ENCODE peak calls at places on chromosomes 3 and 15, in five cellular contexts. One of them, this sample, is unnamed.

GRCh38 chr15:63041402-63041977 is 1.1 kb upstream of the TPM1 start:
- DNase-seq in ELR: no peak
- DNase-seq in stimulated activated CD4-positive, alpha-beta T cell treated with anti-CD3 and anti-CD28 coated beads, Interleukin-15, amount 100 ng/mL, for 24 hours: no peak
- DNase-seq in right cardiac atrium: no peak
- DNase-seq in NCI-H1436: no peak
- DNase-seq in this sample: no peak

GRCh38 chr3:38564631-38565338 is 68.6 kb downstream of the EXOG start:
- DNase-seq in ELR: no peak
- DNase-seq in stimulated activated CD4-positive, alpha-beta T cell treated with anti-CD3 and anti-CD28 coated beads, Interleukin-15, amount 100 ng/mL, for 24 hours: no peak
- DNase-seq in right cardiac atrium: no peak
- DNase-seq in NCI-H1436: no peak
- DNase-seq in this sample: no peak

GRCh38 chr3:177336841-177337430 is 139.7 kb upstream of the TBL1XR1 start:
- DNase-seq in ELR: no peak
- DNase-seq in stimulated activated CD4-positive, alpha-beta T cell treated with anti-CD3 and anti-CD28 coated beads, Interleukin-15, amount 100 ng/mL, for 24 hours: no peak
- DNase-seq in right cardiac atrium: no peak
- DNase-seq in NCI-H1436: no peak
- DNase-seq in this sample: no peak

GRCh38 chr3:196694202-196694638 is 17.8 kb downstream of the CEP19 start:
- DNase-seq in ELR: peak
- DNase-seq in stimulated activated CD4-positive, alpha-beta T cell treated with anti-CD3 and anti-CD28 coated beads, Interleukin-15, amount 100 ng/mL, for 24 hours: peak
- DNase-seq in right cardiac atrium: no peak
- DNase-seq in NCI-H1436: no peak
- DNase-seq in this sample: peak

GRCh38 chr15:60575995-60576394 is 97.1 kb upstream of the ICE2 start:
- DNase-seq in ELR: no peak
- DNase-seq in stimulated activated CD4-positive, alpha-beta T cell treated with anti-CD3 and anti-CD28 coated beads, Interleukin-15, amount 100 ng/mL, for 24 hours: no peak
- DNase-seq in right cardiac atrium: no peak
- DNase-seq in NCI-H1436: no peak
- DNase-seq in this sample: peak

GRCh38 chr3:155497930-155498647 is 204.6 kb upstream of the STRIT1 start:
- DNase-seq in ELR: peak
- DNase-seq in stimulated activated CD4-positive, alpha-beta T cell treated with anti-CD3 and anti-CD28 coated beads, Interleukin-15, amount 100 ng/mL, for 24 hours: no peak
- DNase-seq in right cardiac atrium: no peak
- DNase-seq in NCI-H1436: no peak
- DNase-seq in this sample: peak

GRCh38 chr3:70856414-70857162 is 544.1 kb upstream of the MDFIC2 start:
- DNase-seq in ELR: peak
- DNase-seq in stimulated activated CD4-positive, alpha-beta T cell treated with anti-CD3 and anti-CD28 coated beads, Interleukin-15, amount 100 ng/mL, for 24 hours: peak
- DNase-seq in right cardiac atrium: no peak
- DNase-seq in NCI-H1436: no peak
- DNase-seq in this sample: peak

GRCh38 chr3:74633021-74633420 is 18.6 kb upstream of the CNTN3 start:
- DNase-seq in ELR: no peak
- DNase-seq in stimulated activated CD4-positive, alpha-beta T cell treated with anti-CD3 and anti-CD28 coated beads, Interleukin-15, amount 100 ng/mL, for 24 hours: no peak
- DNase-seq in right cardiac atrium: no peak
- DNase-seq in NCI-H1436: no peak
- DNase-seq in this sample: no peak

GRCh38 chr15:88630141-88630721 is 8.6 kb upstream of the ISG20 start:
- DNase-seq in ELR: peak
- DNase-seq in stimulated activated CD4-positive, alpha-beta T cell treated with anti-CD3 and anti-CD28 coated beads, Interleukin-15, amount 100 ng/mL, for 24 hours: no peak
- DNase-seq in right cardiac atrium: no peak
- DNase-seq in NCI-H1436: no peak
- DNase-seq in this sample: peak

GRCh38 chr3:64157150-64158035 is 67.9 kb downstream of the PRICKLE2 start:
- DNase-seq in ELR: no peak
- DNase-seq in stimulated activated CD4-positive, alpha-beta T cell treated with anti-CD3 and anti-CD28 coated beads, Interleukin-15, amount 100 ng/mL, for 24 hours: no peak
- DNase-seq in right cardiac atrium: no peak
- DNase-seq in NCI-H1436: no peak
- DNase-seq in this sample: peak

GRCh38 chr3:169699536-169700050 is 36.1 kb upstream of the MECOM start:
- DNase-seq in ELR: no peak
- DNase-seq in stimulated activated CD4-positive, alpha-beta T cell treated with anti-CD3 and anti-CD28 coated beads, Interleukin-15, amount 100 ng/mL, for 24 hours: no peak
- DNase-seq in right cardiac atrium: peak
- DNase-seq in NCI-H1436: no peak
- DNase-seq in this sample: no peak

GRCh38 chr3:5136619-5137429 is 14.7 kb downstream of the ARL8B start:
- DNase-seq in ELR: peak
- DNase-seq in stimulated activated CD4-positive, alpha-beta T cell treated with anti-CD3 and anti-CD28 coated beads, Interleukin-15, amount 100 ng/mL, for 24 hours: peak
- DNase-seq in right cardiac atrium: no peak
- DNase-seq in NCI-H1436: no peak
- DNase-seq in this sample: peak

GRCh38 chr3:132064114-132064513 is 29.3 kb upstream of the CPNE4 start:
- DNase-seq in ELR: no peak
- DNase-seq in stimulated activated CD4-positive, alpha-beta T cell treated with anti-CD3 and anti-CD28 coated beads, Interleukin-15, amount 100 ng/mL, for 24 hours: no peak
- DNase-seq in right cardiac atrium: no peak
- DNase-seq in NCI-H1436: no peak
- DNase-seq in this sample: no peak

GRCh38 chr3:138367912-138368311 is 19.5 kb downstream of the MRAS start:
- DNase-seq in ELR: peak
- DNase-seq in stimulated activated CD4-positive, alpha-beta T cell treated with anti-CD3 and anti-CD28 coated beads, Interleukin-15, amount 100 ng/mL, for 24 hours: peak
- DNase-seq in right cardiac atrium: peak
- DNase-seq in NCI-H1436: no peak
- DNase-seq in this sample: no peak

GRCh38 chr3:99751649-99752048 is 66.0 kb upstream of the CMSS1 start:
- DNase-seq in ELR: peak
- DNase-seq in stimulated activated CD4-positive, alpha-beta T cell treated with anti-CD3 and anti-CD28 coated beads, Interleukin-15, amount 100 ng/mL, for 24 hours: no peak
- DNase-seq in right cardiac atrium: no peak
- DNase-seq in NCI-H1436: no peak
- DNase-seq in this sample: peak

GRCh38 chr15:45037936-45038335 is 14.9 kb downstream of the SORD start:
- DNase-seq in ELR: no peak
- DNase-seq in stimulated activated CD4-positive, alpha-beta T cell treated with anti-CD3 and anti-CD28 coated beads, Interleukin-15, amount 100 ng/mL, for 24 hours: no peak
- DNase-seq in right cardiac atrium: no peak
- DNase-seq in NCI-H1436: no peak
- DNase-seq in this sample: no peak

GRCh38 chr3:129199366-129199765 is 15.7 kb upstream of the CNBP start:
- DNase-seq in ELR: no peak
- DNase-seq in stimulated activated CD4-positive, alpha-beta T cell treated with anti-CD3 and anti-CD28 coated beads, Interleukin-15, amount 100 ng/mL, for 24 hours: no peak
- DNase-seq in right cardiac atrium: no peak
- DNase-seq in NCI-H1436: no peak
- DNase-seq in this sample: no peak

GRCh38 chr3:31777092-31777491 is 204.0 kb downstream of the OSBPL10 start:
- DNase-seq in ELR: peak
- DNase-seq in stimulated activated CD4-positive, alpha-beta T cell treated with anti-CD3 and anti-CD28 coated beads, Interleukin-15, amount 100 ng/mL, for 24 hours: no peak
- DNase-seq in right cardiac atrium: no peak
- DNase-seq in NCI-H1436: no peak
- DNase-seq in this sample: peak

GRCh38 chr15:31214864-31215489 is 111.7 kb upstream of the KLF13 start:
- DNase-seq in ELR: no peak
- DNase-seq in stimulated activated CD4-positive, alpha-beta T cell treated with anti-CD3 and anti-CD28 coated beads, Interleukin-15, amount 100 ng/mL, for 24 hours: no peak
- DNase-seq in right cardiac atrium: peak
- DNase-seq in NCI-H1436: no peak
- DNase-seq in this sample: peak

GRCh38 chr15:101165905-101166471 is 85.9 kb downstream of the CHSY1 start:
- DNase-seq in ELR: peak
- DNase-seq in stimulated activated CD4-positive, alpha-beta T cell treated with anti-CD3 and anti-CD28 coated beads, Interleukin-15, amount 100 ng/mL, for 24 hours: no peak
- DNase-seq in right cardiac atrium: no peak
- DNase-seq in NCI-H1436: no peak
- DNase-seq in this sample: no peak

GRCh38 chr15:82663186-82663600 is 16.0 kb upstream of the CPEB1 start:
- DNase-seq in ELR: peak
- DNase-seq in stimulated activated CD4-positive, alpha-beta T cell treated with anti-CD3 and anti-CD28 coated beads, Interleukin-15, amount 100 ng/mL, for 24 hours: peak
- DNase-seq in right cardiac atrium: peak
- DNase-seq in NCI-H1436: no peak
- DNase-seq in this sample: peak

GRCh38 chr15:64443747-64444621 is 16.4 kb upstream of the ZNF609 start:
- DNase-seq in ELR: peak
- DNase-seq in stimulated activated CD4-positive, alpha-beta T cell treated with anti-CD3 and anti-CD28 coated beads, Interleukin-15, amount 100 ng/mL, for 24 hours: no peak
- DNase-seq in right cardiac atrium: no peak
- DNase-seq in NCI-H1436: no peak
- DNase-seq in this sample: peak

GRCh38 chr3:153768559-153769469 is 352.4 kb upstream of the ARHGEF26 start:
- DNase-seq in ELR: peak
- DNase-seq in stimulated activated CD4-positive, alpha-beta T cell treated with anti-CD3 and anti-CD28 coated beads, Interleukin-15, amount 100 ng/mL, for 24 hours: peak
- DNase-seq in right cardiac atrium: no peak
- DNase-seq in NCI-H1436: no peak
- DNase-seq in this sample: peak

GRCh38 chr15:52263563-52263962 is 32.0 kb downstream of the MYO5C start:
- DNase-seq in ELR: no peak
- DNase-seq in stimulated activated CD4-positive, alpha-beta T cell treated with anti-CD3 and anti-CD28 coated beads, Interleukin-15, amount 100 ng/mL, for 24 hours: no peak
- DNase-seq in right cardiac atrium: no peak
- DNase-seq in NCI-H1436: no peak
- DNase-seq in this sample: no peak

GRCh38 chr15:28096411-28096719 is 2.8 kb downstream of the OCA2 start:
- DNase-seq in ELR: peak
- DNase-seq in stimulated activated CD4-positive, alpha-beta T cell treated with anti-CD3 and anti-CD28 coated beads, Interleukin-15, amount 100 ng/mL, for 24 hours: no peak
- DNase-seq in right cardiac atrium: no peak
- DNase-seq in NCI-H1436: no peak
- DNase-seq in this sample: no peak

GRCh38 chr3:123406598-123406997 is 42.3 kb downstream of the ADCY5 start:
- DNase-seq in ELR: no peak
- DNase-seq in stimulated activated CD4-positive, alpha-beta T cell treated with anti-CD3 and anti-CD28 coated beads, Interleukin-15, amount 100 ng/mL, for 24 hours: no peak
- DNase-seq in right cardiac atrium: peak
- DNase-seq in NCI-H1436: no peak
- DNase-seq in this sample: no peak

This sample was measured in bronchial epithelial cell.